ENCODE peak calls at places on chromosome 9, in four cellular contexts. D, Z, W and R are unnamed samples.

GRCh38 chr9:16884952-16885513 is 14.6 kb upstream of the BNC2 start:
- DNase-seq in Z (no peak), W (peak), D (no peak), R (no peak)

GRCh38 chr9:107280543-107280942 is 2.5 kb upstream of the RAD23B start:
- DNase-seq in Z (peak), D (peak), W (peak), R (peak)

GRCh38 chr9:81250606-81251005 is 438.7 kb downstream of the TLE1 start:
- DNase-seq in D (no peak), W (no peak), Z (no peak), R (peak)

GRCh38 chr9:35481347-35481975 is 8.4 kb upstream of the RUSC2 start:
- DNase-seq in D (peak), W (peak), Z (peak), R (peak)

GRCh38 chr9:117543089-117543488 is 128.2 kb upstream of the ASTN2 start:
- DNase-seq in W (no peak), Z (no peak), D (no peak), R (no peak)

GRCh38 chr9:108086624-108087023 is 597.1 kb upstream of the KLF4 start:
- DNase-seq in D (no peak), W (no peak), Z (no peak), R (no peak)

GRCh38 chr9:121589961-121590360 is 61.5 kb upstream of the DAB2IP start:
- DNase-seq in W (no peak), D (no peak), Z (no peak), R (no peak)

GRCh38 chr9:137430723-137431415 is 7.7 kb downstream of the NOXA1 start:
- DNase-seq in Z (no peak), D (no peak), W (no peak), R (no peak)

GRCh38 chr9:129697956-129698757 is 32.7 kb downstream of the PRRX2 start:
- DNase-seq in W (no peak), Z (no peak), D (no peak), R (no peak)

GRCh38 chr9:95055851-95056551 is 261.5 kb downstream of the FANCC start:
- DNase-seq in D (no peak), Z (no peak), W (no peak), R (no peak)
- H3K9ac ChIP-seq in D (no peak), Z (peak), W (no peak), R (no peak)

GRCh38 chr9:119853126-119853525 is 483.9 kb upstream of the BRINP1 start:
- DNase-seq in Z (no peak), W (peak), D (no peak), R (no peak)

DNA sequence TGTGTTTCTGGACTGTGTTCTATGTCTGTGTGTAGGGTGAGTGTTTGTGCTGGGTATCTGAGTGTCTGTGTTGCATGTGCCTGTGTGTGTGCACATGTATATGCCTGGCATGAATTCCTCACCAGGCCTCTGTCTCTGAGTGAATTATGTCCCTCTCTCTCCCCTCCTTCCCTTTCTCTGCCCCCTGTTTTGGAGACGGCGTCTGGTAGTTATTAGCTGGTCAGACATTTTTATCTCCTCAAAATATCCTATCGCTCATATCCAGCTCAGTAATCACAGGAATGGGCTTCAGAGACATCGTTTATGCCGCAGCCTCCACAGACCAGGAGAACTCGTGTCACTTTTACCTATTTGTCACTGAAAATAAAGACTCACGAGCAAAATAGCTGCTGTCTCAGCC is 483.2 kb upstream of the BRINP1 start:
- DNase-seq in D (no peak), Z (no peak), W (no peak), R (no peak)
- H3K4me2 ChIP-seq in D (no peak), Z (no peak), W (no peak), R (no peak)

DNA sequence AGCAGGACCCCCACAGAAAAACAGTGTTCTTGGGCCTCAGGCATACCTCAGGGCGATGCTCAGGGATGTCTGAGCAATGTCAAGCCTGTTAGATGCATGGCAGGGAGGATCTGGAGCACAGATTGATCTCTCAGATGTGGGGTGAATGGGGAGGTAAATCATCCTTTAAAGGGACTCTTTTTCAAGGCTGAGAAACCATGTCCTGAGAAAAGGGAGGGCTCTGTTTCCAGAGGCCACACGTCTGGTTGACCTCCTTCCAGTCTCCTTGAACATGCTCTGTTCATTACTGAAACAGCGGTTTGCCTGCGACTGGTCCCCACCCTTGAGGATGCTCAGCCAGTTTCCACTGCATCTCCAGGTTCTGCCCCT is 135.7 kb downstream of the AOPEP start:
- DNase-seq in Z (no peak), W (no peak), D (no peak), R (no peak)
- H3K9ac ChIP-seq in Z (no peak), W (no peak), D (no peak), R (no peak)

GRCh38 chr9:113152699-113153098 is 1.9 kb downstream of the SLC31A2 start:
- DNase-seq in D (no peak), W (peak), Z (peak), R (no peak)
- H3K4me2 ChIP-seq in D (peak), W (peak), Z (peak), R (no peak)

DNA sequence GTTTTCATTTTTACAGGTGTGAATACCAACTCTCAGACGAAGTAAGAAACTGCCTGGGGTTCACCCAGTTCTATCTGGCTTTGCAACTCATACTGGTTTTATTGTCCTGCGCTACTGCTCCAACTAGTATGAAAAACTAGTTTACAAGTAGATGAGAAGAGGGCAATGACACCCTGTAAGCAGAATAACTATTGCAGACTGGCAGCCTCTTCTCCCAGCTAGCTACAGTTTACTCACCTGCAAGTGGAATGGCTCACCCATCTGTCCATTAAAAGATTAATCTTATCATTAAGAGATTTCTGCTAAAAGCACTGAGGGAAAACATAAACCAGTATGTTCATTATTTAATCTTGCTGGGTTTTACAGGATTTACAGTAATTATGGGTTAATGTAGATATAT is 113.4 kb downstream of the FRMD3 start:
- DNase-seq in W (no peak), D (no peak), Z (no peak), R (no peak)
- H3K9ac ChIP-seq in W (no peak), D (no peak), Z (no peak), R (no peak)

DNA sequence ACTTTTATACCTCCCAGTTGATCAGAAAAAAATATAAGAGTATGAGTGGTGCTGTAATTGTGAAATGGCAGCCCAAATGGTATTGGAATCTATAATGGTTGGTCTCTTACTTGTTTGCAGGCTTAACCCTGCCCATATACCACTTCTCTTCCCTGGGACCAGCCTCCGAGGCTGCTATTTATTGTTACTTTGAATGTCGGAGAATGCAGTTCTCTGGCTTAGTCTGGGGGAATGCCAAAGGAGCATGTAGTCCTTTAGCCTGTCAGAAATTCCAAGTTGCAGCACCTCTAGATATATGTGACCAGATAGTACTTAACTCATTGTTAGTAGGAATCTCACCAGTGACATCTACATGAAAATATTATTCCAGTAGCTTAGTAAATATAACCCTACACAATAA is 47.5 kb downstream of the SLC44A1 start:
- DNase-seq in Z (no peak), D (no peak), W (no peak), R (peak)
- H3K4me2 ChIP-seq in Z (no peak), D (no peak), W (no peak), R (no peak)

DNA sequence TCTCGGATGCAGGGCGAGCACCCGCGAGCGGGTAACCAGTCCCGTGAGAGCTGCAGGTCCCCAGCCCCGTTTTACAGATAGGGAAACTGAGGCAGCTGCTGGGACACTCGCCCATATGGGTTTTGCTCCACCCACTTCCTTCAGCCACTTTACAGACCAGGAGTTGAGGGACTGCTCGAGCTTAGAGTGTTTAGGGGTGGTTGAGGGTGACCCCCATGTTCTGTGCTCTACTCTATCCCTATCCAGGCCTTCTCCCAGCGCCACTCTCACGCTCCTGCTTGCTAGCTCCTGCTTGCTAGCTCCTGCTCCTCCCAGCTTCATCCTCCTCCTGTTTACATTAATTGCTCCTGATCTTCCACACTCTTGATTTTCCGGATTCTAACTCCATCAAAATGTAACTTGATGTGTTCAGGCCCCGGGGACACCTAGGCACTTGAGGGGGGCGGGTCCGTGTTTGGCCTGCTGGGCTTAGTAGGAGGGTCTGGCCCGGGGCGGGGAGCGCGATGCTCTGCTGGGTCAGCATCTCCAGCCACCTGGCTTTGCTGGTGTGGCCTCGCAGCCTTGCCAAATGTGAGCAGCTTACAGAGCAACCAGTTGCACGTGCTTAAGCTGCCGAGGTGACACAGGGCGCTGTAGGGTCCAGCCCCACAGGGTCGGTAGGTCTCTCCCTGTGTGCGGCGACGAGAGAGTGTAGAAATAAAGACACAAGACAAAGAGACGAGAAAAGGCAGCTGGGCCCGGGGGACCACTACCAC is 1.5 kb upstream of the PTGES2 start:
- DNase-seq in W (no peak), Z (no peak), D (no peak), R (no peak)
- H3K9ac ChIP-seq in W (peak), Z (no peak), D (peak), R (no peak)

GRCh38 chr9:8436791-8437190 is 637.2 kb upstream of the DMAC1 start:
- DNase-seq in W (no peak), D (no peak), Z (no peak), R (no peak)
- H3K4me2 ChIP-seq in W (no peak), D (no peak), Z (no peak), R (no peak)